ENCODE peak calls at places on chromosomes 4 and X, in six cellular contexts. K, R, O, H, J and W are unnamed samples.

GRCh38 chr4:38753021-38753806 is 29.6 kb downstream of the TLR10 start:
- DNase-seq in H (no peak), J (peak), R (no peak), K (peak), O (peak), W (peak)

GRCh38 chr4:128583753-128584712 is 225.5 kb upstream of the JADE1 start:
- DNase-seq in H (no peak), R (no peak), O (peak), K (peak), J (no peak), W (no peak)

GRCh38 chr4:46432923-46433322 is 43.0 kb upstream of the GABRA2 start:
- DNase-seq in R (peak), J (no peak), O (no peak), K (peak), H (no peak), W (peak)

GRCh38 chrX:11143931-11144678 is 33.0 kb downstream of the HCCS start:
- DNase-seq in H (no peak), K (peak), J (peak), O (peak), R (peak), W (peak)

GRCh38 chrX:21683910-21684309 is 25.8 kb upstream of the KLHL34 start:
- DNase-seq in O (peak), J (peak), R (no peak), K (peak), H (no peak), W (peak)

GRCh38 chr4:64230709-64231310 is 178.4 kb downstream of the TECRL start:
- DNase-seq in K (peak), O (peak), H (no peak), J (peak), R (peak), W (peak)

GRCh38 chrX:110985470-110985869 is 110.5 kb upstream of the PAK3 start:
- DNase-seq in K (no peak), R (peak), O (no peak), J (no peak), H (no peak), W (no peak)

GRCh38 chr4:87521757-87522374 is 7.3 kb downstream of the SPARCL1 start:
- DNase-seq in O (peak), R (peak), J (peak), K (peak), H (no peak), W (peak)

GRCh38 chr4:127141857-127142256 is 490.9 kb upstream of the INTU start:
- DNase-seq in R (peak), H (no peak), O (peak), K (peak), J (peak), W (peak)

GRCh38 chrX:107935200-107935599 is 47.0 kb downstream of the TEX13B start:
- DNase-seq in R (peak), H (no peak), K (peak), O (peak), J (peak), W (peak)

GRCh38 chr4:48854982-48855381 is 24.1 kb downstream of the OCIAD1 start:
- DNase-seq in K (no peak), O (no peak), R (no peak), J (no peak), H (no peak), W (peak)

GRCh38 chrX:43589735-43590515 is 66.2 kb upstream of the MAOA start:
- DNase-seq in H (no peak), R (peak), O (peak), J (no peak), K (peak), W (peak)

GRCh38 chr4:47519239-47519883 is 34.3 kb downstream of the ATP10D start:
- DNase-seq in H (no peak), K (no peak), R (no peak), O (no peak), J (peak), W (peak)

GRCh38 chr4:79024371-79024770 is 85.1 kb upstream of the PAQR3 start:
- DNase-seq in H (no peak), J (no peak), O (no peak), R (no peak), K (no peak), W (no peak)

GRCh38 chr4:71130827-71131603 is 137.6 kb downstream of the DCK start:
- DNase-seq in H (no peak), R (peak), O (peak), J (peak), K (peak), W (peak)
- TF ChIP-seq CTCF in H (no peak), R (peak), O (peak), J (peak), K (peak), W (peak)

GRCh38 chr4:153787156-153787555 is 1.7 kb downstream of the SFRP2 start:
- DNase-seq in O (no peak), K (peak), R (no peak), J (no peak), H (no peak), W (no peak)

GRCh38 chr4:153789741-153790651 is 1.1 kb upstream of the SFRP2 start:
- DNase-seq in R (no peak), O (peak), H (no peak), K (peak), J (no peak), W (no peak)

GRCh38 chr4:153785830-153786721 is 2.8 kb downstream of the SFRP2 start:
- DNase-seq in H (no peak), K (peak), J (peak), R (peak), O (peak), W (peak)

GRCh38 chr4:153788419-153789276 is at the start of gene SFRP2:
- DNase-seq in R (no peak), O (no peak), K (peak), H (no peak), J (no peak), W (no peak)

DNA sequence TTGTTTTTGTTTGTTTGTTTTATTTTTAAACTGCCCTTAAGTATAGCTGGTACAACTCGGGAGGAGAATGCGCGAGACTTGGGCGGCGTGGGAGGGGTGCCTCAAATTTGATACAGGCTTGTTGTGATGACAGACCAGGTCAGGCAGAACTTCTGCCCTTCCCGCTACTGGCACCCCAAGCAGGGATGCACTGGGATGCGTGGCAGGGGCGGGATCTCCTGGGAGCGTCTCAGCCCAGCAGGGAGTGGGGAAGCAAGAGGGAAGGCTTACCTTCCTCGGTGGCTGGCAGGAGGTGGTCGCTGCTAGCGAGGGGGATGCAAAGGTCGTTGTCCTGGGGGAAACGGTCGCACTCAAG is 842 bp downstream of the SFRP2 start:
- DNase-seq in H (no peak), K (peak), J (no peak), R (no peak), O (no peak), W (no peak)
- H3K4me3 ChIP-seq in H (peak), K (peak), J (no peak), R (no peak), O (no peak), W (no peak)

GRCh38 chr4:5802565-5802964 is 90.3 kb downstream of the CRMP1 start:
- DNase-seq in H (no peak), R (no peak), J (no peak), O (no peak), K (no peak), W (no peak)

GRCh38 chr4:5805270-5805669 is 87.6 kb downstream of the CRMP1 start:
- DNase-seq in J (no peak), H (no peak), K (no peak), R (no peak), O (no peak), W (no peak)

GRCh38 chr4:5808081-5808741 is 84.7 kb downstream of the CRMP1 start:
- DNase-seq in O (no peak), J (no peak), R (no peak), K (peak), H (no peak), W (peak)

GRCh38 chr4:5801696-5802095 is 90.7 kb downstream of the EVC start:
- DNase-seq in J (no peak), H (no peak), K (no peak), R (no peak), O (no peak), W (no peak)

GRCh38 chr4:5804656-5805055 is 88.2 kb downstream of the CRMP1 start:
- DNase-seq in R (no peak), O (no peak), H (no peak), K (no peak), J (no peak), W (no peak)
- TF ChIP-seq CTCF in R (no peak), O (no peak), H (no peak), K (no peak), J (no peak), W (no peak)

GRCh38 chr4:13523105-13523477 is 21.2 kb downstream of the NKX3-2 start:
- DNase-seq in K (no peak), O (no peak), J (no peak), H (no peak), R (no peak), W (no peak)
- H3K4me3 ChIP-seq in K (no peak), O (no peak), J (no peak), H (no peak), R (no peak), W (no peak)

GRCh38 chr4:7436256-7436655 is 1.5 kb upstream of the PSAPL1 start:
- DNase-seq in O (no peak), R (no peak), H (no peak), K (no peak), J (no peak), W (no peak)
- TF ChIP-seq CTCF in O (no peak), R (no peak), H (no peak), K (no peak), J (no peak), W (no peak)

GRCh38 chr4:183097251-183098079 is 1.6 kb upstream of the WWC2 start:
- DNase-seq in O (peak), H (no peak), R (no peak), K (peak), J (no peak), W (peak)
- H3K4me3 ChIP-seq in O (peak), H (peak), R (peak), K (peak), J (peak), W (peak)

GRCh38 chrX:142999209-142999720 is 26.5 kb upstream of the SPANXN4 start:
- DNase-seq in J (no peak), H (no peak), R (peak), K (no peak), O (no peak), W (no peak)
- TF ChIP-seq CTCF in J (no peak), H (no peak), R (no peak), K (no peak), O (no peak), W (no peak)

GRCh38 chr4:105471566-105472176 is 2.2 kb downstream of the PPA2 start:
- DNase-seq in R (peak), H (peak), O (peak), K (peak), J (peak), W (peak)
- H3K4me3 ChIP-seq in R (peak), H (peak), O (peak), K (peak), J (peak), W (peak)